ENCODE peak calls at places on chromosomes 5 and 9, in six cellular contexts. B is psoas muscle, W is iPS DF 6.9, R is fibroblast of the aortic adventitia, V is endothelial cell of umbilical vein, T is transverse colon. G is an unnamed sample.
A peak's percentile ranks its signal among the peaks of the same experiment; 100 is the strongest.

GRCh38 chr5:132263548-132264261 is 6.2 kb downstream of the PDLIM4 start:
- DNase-seq in B (no peak), V (peak; percentile 78), W (no peak), T (peak; percentile 37), R (peak; percentile 81), G (no peak)

GRCh38 chr9:116737137-116737546 is 50.0 kb downstream of the TRIM32 start:
- DNase-seq in T (peak; percentile 70), B (peak; percentile 86), R (peak; percentile 67), V (peak; percentile 46), W (peak; percentile 50), G (peak; percentile 79)

GRCh38 chr5:144209421-144209820 is 38.7 kb downstream of the KCTD16 start:
- DNase-seq in B (no peak), W (no peak), V (no peak), T (no peak), R (no peak), G (no peak)

GRCh38 chr9:88462191-88462590 is 72.8 kb upstream of the NXNL2 start:
- DNase-seq in V (no peak), T (no peak), W (no peak), B (no peak), R (no peak), G (no peak)

GRCh38 chr9:91159664-91160121 is 202.0 kb downstream of the AUH start:
- DNase-seq in V (no peak), R (no peak), T (peak; percentile 70), B (peak; percentile 80), W (no peak), G (peak; percentile 32)

GRCh38 chr5:163789870-163790269 is 284.5 kb downstream of the MAT2B start:
- DNase-seq in V (no peak), T (no peak), R (peak; percentile 38), B (no peak), W (no peak), G (no peak)

GRCh38 chr5:59182722-59183121 is 599.8 kb downstream of the RAB3C start:
- DNase-seq in W (no peak), R (no peak), T (no peak), V (no peak), B (no peak), G (no peak)

GRCh38 chr9:136860933-136861873 is 4.9 kb downstream of the EDF1 start:
- DNase-seq in R (no peak), B (no peak), W (no peak), T (peak; percentile 7), V (no peak), G (no peak)

GRCh38 chr5:51373880-51374523 is 9.2 kb upstream of the ISL1 start:
- DNase-seq in W (no peak), V (no peak), B (no peak), R (no peak), T (peak; percentile 37), G (no peak)

GRCh38 chr5:108481355-108481931 is 99.5 kb upstream of the FBXL17 start:
- DNase-seq in V (peak; percentile 26), R (peak; percentile 43), W (peak; percentile 11), B (no peak), T (no peak), G (peak; percentile 50)

GRCh38 chr9:38059233-38059936 is 9.6 kb downstream of the SHB start:
- DNase-seq in V (peak; percentile 91), B (no peak), R (peak; percentile 43), W (no peak), T (no peak), G (no peak)

GRCh38 chr9:14985419-14985818 is 75.2 kb upstream of the FREM1 start:
- DNase-seq in W (no peak), V (no peak), B (no peak), R (no peak), T (no peak), G (no peak)

GRCh38 chr5:65809817-65810531 is 88.0 kb downstream of the NLN start:
- DNase-seq in B (no peak), W (no peak), V (no peak), T (peak; percentile 83), R (peak; percentile 98), G (peak; percentile 94)

GRCh38 chr9:18255747-18256146 is 218.2 kb upstream of the ADAMTSL1 start:
- DNase-seq in W (no peak), R (no peak), V (no peak), B (no peak), T (no peak), G (no peak)

GRCh38 chr5:71782771-71783770 is 64.0 kb downstream of the CARTPT start:
- DNase-seq in B (peak; percentile 86), V (peak; percentile 74), T (peak; percentile 74), W (peak; percentile 84), R (peak; percentile 88), G (peak; percentile 77)

GRCh38 chr5:179250561-179251225 is 94.6 kb downstream of the ADAMTS2 start:
- DNase-seq in W (no peak), T (peak; percentile 2), R (no peak), B (no peak), V (no peak), G (no peak)

GRCh38 chr5:167802755-167803431 is 488.6 kb upstream of the WWC1 start:
- DNase-seq in V (no peak), R (no peak), B (no peak), T (no peak), W (peak; percentile 52), G (no peak)

GRCh38 chr9:129522351-129522750 is 98.5 kb downstream of the C9orf50 start:
- DNase-seq in V (no peak), W (no peak), B (no peak), R (no peak), T (no peak), G (no peak)

GRCh38 chr9:129524848-129525345 is 96.0 kb downstream of the C9orf50 start:
- DNase-seq in V (no peak), B (no peak), T (no peak), W (no peak), R (no peak), G (no peak)

GRCh38 chr9:129520981-129521380 is 99.9 kb downstream of the C9orf50 start:
- DNase-seq in V (no peak), B (no peak), T (no peak), R (no peak), W (no peak), G (no peak)

GRCh38 chr9:129523953-129524847 is 96.7 kb downstream of the C9orf50 start:
- DNase-seq in T (no peak), R (no peak), B (no peak), W (no peak), V (no peak), G (no peak)

DNA sequence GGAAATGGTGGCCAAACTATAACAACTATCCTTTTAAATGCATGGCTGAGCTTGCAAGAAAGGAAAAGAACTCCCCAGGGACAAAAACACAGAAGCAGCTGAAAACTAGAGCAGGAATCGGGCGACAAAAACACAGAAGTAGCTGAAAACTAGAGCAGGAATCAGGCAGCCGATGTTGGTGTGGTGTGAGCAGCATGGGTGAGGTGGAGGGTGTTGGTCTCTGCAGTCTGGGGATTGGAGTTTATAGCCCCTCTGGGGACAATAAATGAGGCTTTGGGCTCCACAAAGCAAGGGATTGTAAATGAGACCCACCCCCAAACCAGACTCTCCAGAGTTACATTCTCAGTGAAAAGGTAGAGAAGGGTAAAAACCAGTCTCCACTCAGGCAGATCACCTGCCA is 95.1 kb downstream of the C9orf50 start:
- DNase-seq in T (no peak), V (no peak), B (no peak), R (no peak), W (no peak), G (no peak)
- H3K4me3 ChIP-seq in T (no peak overlapping the region), V (no peak overlapping the region), B (no peak overlapping the region), R (no peak overlapping the region), W (no peak overlapping the region), G (no peak overlapping the region)

GRCh38 chr9:129333961-129334743 is 156.1 kb upstream of the IER5L start:
- DNase-seq in B (peak; percentile 92), R (peak; percentile 98), T (peak; percentile 82), V (peak; percentile 49), W (peak; percentile 93), G (peak; percentile 82)
- H3K4me3 ChIP-seq in B (no peak overlapping the region), R (no peak overlapping the region), T (no peak overlapping the region), V (no peak overlapping the region), W (no peak overlapping the region), G (peak overlapping the region; percentile 9)

DNA sequence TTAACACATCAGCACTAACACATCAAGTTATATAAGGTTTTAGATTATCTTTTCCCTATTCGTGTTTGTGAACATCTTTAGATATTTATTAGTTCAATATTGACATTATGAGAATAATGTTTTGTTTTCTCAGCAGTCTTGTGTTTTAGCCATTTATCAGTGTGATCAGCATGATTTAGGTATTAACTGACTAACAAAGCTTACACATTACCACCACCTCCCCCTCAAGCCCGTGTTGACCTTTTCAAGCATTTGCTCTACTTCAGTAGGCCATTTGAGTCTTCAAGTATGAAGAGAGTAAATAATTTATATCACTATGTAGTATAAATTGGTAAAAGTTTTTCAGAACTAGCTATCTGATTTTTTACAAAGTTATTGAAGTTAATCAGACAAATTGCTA is 6.9 kb downstream of the PBX3 start:
- DNase-seq in V (no peak), W (no peak), R (no peak), T (no peak), B (no peak), G (no peak)
- H3K4me3 ChIP-seq in V (no peak overlapping the region), W (no peak overlapping the region), R (no peak overlapping the region), T (no peak overlapping the region), B (no peak overlapping the region), G (no peak overlapping the region)

DNA sequence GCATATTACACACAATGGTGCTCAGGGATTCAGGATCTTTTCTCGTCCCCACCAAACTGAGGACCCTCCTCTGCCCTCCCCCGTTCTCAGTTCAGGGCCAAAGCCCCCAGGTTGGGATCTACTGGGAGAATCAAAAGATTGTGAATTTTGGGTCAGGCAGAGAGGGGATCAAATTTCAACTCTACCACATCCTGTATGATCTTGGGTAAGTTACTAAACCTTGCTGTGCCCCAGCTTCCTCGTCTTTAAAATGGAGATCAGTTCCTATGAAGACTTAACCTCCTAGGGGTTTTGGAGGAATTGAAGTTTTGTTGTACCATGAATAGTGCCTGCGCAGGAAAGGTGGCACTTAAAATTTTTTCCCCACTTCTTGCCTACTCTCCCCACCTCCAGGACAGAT is 62.4 kb downstream of the RAI14 start:
- DNase-seq in T (no peak), V (no peak), R (no peak), B (no peak), W (no peak), G (no peak)
- H3K4me3 ChIP-seq in T (no peak overlapping the region), V (no peak overlapping the region), R (no peak overlapping the region), B (no peak overlapping the region), W (no peak overlapping the region), G (no peak overlapping the region)

G was measured in small intestine.